ENCODE peak calls at places on chromosomes 16 and 17, in four cellular contexts. U, P, S and I are unnamed samples.

GRCh38 chr16:75820672-75821071 is 94.4 kb upstream of the CPHXL start:
- DNase-seq in S (no peak), P (no peak), U (no peak), I (no peak)

GRCh38 chr17:22671110-22671509 is 978.8 kb downstream of the KCNJ18 start:
- DNase-seq in S (no peak), U (no peak), P (no peak), I (no peak)

GRCh38 chr16:27083861-27084261 is 17.1 kb downstream of the C16orf82 start:
- DNase-seq in U (no peak), P (peak), S (no peak), I (peak)

GRCh38 chr16:50368410-50369132 is at the start of gene BRD7:
- DNase-seq in U (peak), S (no peak), P (peak), I (peak)

GRCh38 chr17:29982991-29983390 is 41.6 kb downstream of the EFCAB5 start:
- DNase-seq in P (no peak), U (no peak), S (no peak), I (no peak)

GRCh38 chr17:42472709-42473521 is 14.2 kb downstream of the ATP6V0A1 start:
- DNase-seq in U (no peak), P (no peak), S (no peak), I (no peak)

GRCh38 chr17:7014995-7015586 is 2.7 kb downstream of the RNASEK start:
- DNase-seq in U (no peak), P (no peak), S (peak), I (no peak)

GRCh38 chr17:40345161-40346034 is 19.1 kb downstream of the GJD3 start:
- DNase-seq in P (peak), U (peak), S (no peak), I (peak)

GRCh38 chr16:58426095-58426494 is 33.8 kb downstream of the GINS3 start:
- DNase-seq in P (no peak), U (no peak), S (peak), I (no peak)

GRCh38 chr17:56309897-56310296 is 156.6 kb downstream of the ANKFN1 start:
- DNase-seq in P (no peak), U (no peak), S (no peak), I (no peak)

GRCh38 chr16:88706965-88707871 is 915 bp downstream of the CTU2 start:
- DNase-seq in U (no peak), P (no peak), S (no peak), I (no peak)

GRCh38 chr17:5526821-5527598 is 40.6 kb downstream of the MIS12 start:
- DNase-seq in S (no peak), P (peak), U (peak), I (no peak)

GRCh38 chr17:18084256-18084655 is 3.5 kb upstream of the DRG2 start:
- DNase-seq in P (no peak), S (no peak), U (no peak), I (no peak)

GRCh38 chr16:3611145-3611977 is at the start of gene SLX4:
- DNase-seq in U (peak), P (peak), S (no peak), I (peak)

GRCh38 chr17:16551878-16552636 is 16.9 kb downstream of the ZNF287 start:
- DNase-seq in P (no peak), U (no peak), S (no peak), I (no peak)

GRCh38 chr17:980406-981291 is 1.1 kb upstream of the NXN start:
- DNase-seq in U (peak), S (peak), P (peak), I (peak)

GRCh38 chr17:978110-979093 is 1.2 kb downstream of the NXN start:
- DNase-seq in S (no peak), P (peak), U (no peak), I (peak)

GRCh38 chr17:979539-980405 is at the start of gene NXN:
- DNase-seq in P (peak), S (no peak), U (peak), I (peak)

GRCh38 chr17:979211-979538 is 401 bp downstream of the NXN start:
- DNase-seq in P (no peak), S (no peak), U (no peak), I (no peak)

DNA sequence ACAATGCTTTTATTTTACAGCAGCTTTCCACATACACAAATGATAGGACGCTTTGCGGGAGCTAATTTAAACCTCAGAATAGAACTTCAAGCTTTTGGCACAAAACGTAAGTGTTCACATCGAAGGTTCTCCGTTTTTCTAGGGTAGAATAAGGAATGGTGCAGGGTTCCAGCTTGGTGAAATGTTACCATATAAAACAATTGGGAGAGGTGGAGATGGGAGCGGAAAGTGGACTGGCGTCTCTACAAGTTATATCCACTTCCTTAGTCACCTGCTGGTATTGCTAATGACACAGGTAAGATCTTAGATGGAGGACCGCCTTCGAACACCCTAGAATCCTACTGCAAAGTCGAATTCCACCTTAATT is 1.7 kb upstream of the NXN start:
- DNase-seq in U (no peak), S (no peak), P (no peak), I (no peak)
- TF ChIP-seq CTCF in U (no peak), S (no peak), P (no peak), I (no peak)

DNA sequence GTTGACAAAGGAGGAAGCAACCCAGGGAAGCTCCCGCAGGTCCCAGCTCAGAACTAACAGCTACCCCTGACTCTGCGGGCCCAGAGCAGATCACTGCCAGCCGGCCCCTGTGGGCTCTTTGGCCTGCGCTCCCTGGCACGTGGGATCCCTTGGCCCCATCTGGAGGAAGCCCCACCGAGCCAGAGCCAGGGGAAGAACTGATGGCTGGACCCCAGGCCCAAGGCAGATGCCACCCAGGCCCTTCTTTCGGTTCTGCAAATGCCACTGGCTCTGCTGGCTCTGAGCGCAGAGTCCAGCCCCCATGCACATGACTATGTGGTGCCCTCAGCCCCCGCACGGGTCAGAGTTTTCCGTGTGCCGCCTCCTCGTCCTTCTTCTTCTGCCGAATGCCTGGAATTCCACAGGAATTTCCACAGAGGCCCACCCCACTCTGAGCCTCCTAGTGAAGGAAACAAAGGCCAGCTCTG is 35.8 kb upstream of the SNN start:
- DNase-seq in P (no peak), S (no peak), U (peak), I (no peak)
- TF ChIP-seq ETV6 in P (no peak), S (no peak), U (no peak), I (no peak)

DNA sequence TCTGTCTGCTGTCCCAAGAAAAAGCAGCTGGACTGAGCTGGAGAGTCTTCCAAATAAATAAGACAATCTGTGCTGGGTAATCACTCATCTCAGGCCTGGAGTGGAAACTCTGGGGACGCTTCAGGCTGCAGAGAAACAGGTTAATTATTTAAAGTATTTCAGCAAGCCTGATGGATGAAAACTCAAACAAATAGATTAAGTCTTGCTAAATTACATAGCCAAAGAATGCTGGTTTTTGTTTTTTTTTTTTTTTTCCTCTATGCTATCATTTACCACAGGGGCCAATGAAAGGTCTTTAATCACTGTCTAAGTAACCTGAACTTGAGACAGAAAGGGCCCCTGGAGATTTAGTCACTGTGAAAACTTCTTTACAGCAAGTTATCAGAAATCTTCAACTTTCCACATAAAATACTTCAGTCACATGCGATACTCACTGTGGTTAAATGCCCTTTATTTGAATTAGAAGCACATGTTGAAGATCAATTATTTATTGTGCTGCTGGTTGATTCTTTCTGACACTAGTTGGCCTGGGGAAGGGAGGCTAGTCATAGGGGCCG is 30.9 kb upstream of the KCNJ2 start:
- DNase-seq in P (no peak), U (no peak), S (no peak), I (no peak)
- TF ChIP-seq CTCF in P (no peak), U (no peak), S (no peak), I (no peak)

GRCh38 chr16:4687416-4687815 is 5.9 kb upstream of the NUDT16L1 start:
- DNase-seq in P (no peak), U (no peak), S (no peak), I (no peak)

GRCh38 chr16:4685776-4686496 is 7.4 kb upstream of the NUDT16L1 start:
- DNase-seq in P (no peak), S (no peak), U (no peak), I (no peak)

GRCh38 chr16:4685292-4685691 is 8.1 kb upstream of the NUDT16L1 start:
- DNase-seq in S (no peak), U (no peak), P (no peak), I (no peak)

GRCh38 chr16:4687946-4688673 is 5.3 kb upstream of the NUDT16L1 start:
- DNase-seq in P (no peak), S (no peak), U (no peak), I (no peak)

DNA sequence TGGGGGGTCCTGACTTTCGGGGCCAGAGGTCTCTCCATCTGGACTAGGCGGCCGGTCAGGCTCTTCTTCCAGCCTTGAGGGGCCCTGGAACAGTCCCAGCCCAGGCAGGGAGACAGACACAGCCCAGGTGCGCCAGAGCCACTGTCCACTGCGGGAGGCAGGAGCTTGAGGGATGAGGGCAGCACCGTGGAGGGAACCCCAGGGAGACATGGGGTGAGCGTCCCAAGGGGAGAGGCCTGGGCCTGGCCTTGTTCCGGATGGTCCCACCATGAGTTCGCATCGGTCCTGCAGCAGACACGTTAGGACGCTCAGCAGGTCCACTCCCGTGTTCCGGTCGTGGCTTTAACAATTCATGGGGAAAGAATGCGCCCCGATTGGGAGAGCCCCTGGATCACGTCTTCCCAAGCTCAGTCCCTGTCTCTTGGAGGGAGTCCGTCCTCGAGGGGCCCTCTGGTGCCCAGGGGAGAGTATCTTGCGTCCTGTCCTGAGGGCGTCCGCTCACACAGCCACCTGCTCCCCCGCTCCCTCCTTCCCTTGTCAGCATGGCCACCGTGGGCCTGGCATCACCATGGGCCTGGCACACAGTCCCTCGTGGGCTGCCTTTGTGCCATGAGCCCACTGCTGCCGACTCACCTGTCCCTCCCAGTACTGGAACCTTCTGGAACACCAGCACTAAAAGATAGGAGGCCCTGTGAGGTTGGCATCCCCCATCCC is 6.7 kb upstream of the NUDT16L1 start:
- DNase-seq in U (no peak), P (no peak), S (no peak), I (no peak)
- TF ChIP-seq ETV6 in U (no peak), P (no peak), S (no peak), I (no peak)

DNA sequence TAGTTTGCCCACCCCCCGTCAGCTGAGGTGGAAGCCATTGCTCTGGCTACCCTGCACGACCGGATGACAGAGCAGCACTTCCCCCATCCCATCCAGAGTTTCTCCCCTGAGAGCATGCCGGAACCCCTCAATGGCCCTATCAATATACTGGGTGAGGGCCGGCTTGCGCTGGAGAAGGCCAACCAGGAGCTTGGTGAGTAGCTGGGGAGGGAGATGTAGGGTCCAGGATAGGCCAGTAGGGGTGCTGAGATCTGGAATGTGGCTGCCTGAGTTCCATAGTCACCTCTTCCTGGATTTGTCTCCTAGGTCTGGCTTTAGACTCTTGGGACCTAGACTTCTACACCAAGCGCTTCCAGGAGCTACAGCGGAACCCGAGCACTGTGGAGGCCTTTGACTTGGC is 6.4 kb downstream of the PFAS start:
- DNase-seq in P (no peak), U (peak), S (no peak), I (no peak)
- TF ChIP-seq CTCF in P (no peak), U (no peak), S (no peak), I (no peak)

DNA sequence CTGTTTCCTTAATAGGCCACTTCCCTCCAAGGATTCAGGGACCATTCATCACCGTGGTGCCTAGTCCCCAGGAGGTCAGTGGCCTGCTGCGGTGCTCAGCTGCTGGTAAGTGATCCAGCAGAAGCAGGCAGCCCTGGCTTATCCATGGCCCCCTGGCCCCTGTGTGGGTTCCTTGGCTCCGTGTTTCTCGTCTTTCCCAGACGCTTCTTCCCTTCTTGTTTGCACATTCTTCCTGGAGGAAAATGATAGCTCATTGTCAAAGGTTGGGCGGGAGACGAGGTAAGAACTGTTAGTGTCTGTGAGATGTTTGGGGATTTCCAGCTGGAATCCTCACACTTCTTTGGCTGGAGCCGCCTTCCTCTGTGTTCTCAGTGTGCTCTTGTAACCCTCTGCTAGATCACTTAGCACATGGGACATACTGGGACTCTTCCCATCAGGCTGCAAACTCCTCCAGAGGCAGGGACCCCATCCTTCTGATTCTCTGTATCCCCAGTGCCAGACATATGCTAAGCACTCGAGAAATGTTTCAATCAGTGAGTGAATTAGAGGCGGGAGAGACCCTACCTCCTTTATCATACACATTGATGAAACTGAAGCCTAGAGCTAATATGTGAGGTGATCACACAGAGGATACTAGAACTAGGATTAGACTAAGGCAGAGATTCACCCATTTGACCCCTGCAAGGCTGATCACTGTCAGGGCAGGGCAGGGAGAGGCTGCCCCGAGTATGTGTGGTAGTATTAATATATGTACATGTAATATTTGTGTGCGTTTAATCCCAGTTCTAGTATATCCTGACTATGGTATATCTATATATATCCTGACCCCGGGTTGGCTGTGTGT is 75.7 kb upstream of the TBX2 start:
- DNase-seq in U (no peak), P (no peak), S (no peak), I (no peak)
- TF ChIP-seq ETV6 in U (no peak), P (no peak), S (no peak), I (no peak)

DNA sequence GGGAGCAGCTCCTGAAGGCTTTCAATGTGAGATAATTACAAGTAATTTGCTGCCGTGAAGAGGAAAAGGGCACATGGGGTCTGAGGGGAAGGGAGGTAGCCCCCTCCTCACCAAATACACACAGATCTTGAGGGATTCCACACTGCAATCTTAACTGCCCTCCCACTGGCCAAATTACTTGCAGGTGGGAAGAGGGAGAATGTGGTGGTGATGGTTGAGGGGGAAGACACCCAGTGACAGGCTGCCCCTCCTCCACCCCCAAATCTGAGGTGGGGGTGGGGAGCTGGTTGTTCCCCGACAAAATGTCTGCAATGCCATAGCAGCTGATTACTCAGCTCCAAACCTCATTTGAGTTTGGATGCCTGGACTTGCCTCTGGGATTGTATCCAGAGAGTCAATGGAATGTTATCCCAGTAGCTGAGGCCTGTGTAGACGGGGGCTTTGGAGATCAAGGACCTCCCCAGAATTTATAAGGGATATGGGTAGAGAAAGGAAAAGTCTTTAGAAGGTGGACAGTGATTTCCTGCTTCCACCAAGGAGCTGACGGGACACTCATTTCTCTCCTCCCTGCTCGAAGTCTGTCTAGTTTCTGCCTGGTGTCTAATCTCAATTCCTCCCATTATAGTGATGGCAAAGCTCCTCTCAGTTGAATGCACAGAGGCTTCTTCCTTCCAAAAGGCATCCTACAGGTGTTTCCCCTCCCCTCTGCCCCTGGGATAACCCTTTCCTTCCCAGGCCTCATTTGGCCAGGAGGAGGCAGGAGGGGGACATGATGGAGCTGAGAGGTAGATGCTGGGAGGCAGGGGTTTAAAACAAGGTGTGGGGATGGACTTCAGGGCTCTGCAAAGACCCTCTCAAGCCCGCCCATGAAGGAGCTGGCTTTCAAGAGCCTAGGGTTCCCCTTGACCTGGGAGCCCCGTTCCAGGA is 8.7 kb downstream of the DLX4 start:
- DNase-seq in P (peak), U (no peak), S (no peak), I (peak)
- TF ChIP-seq CTCF in P (no peak), U (no peak), S (no peak), I (no peak)

GRCh38 chr17:2083613-2084128 is 28.8 kb downstream of the HIC1 start:
- DNase-seq in S (peak), U (peak), P (peak), I (no peak)
- TF ChIP-seq ETV6 in S (peak), U (no peak), P (no peak), I (no peak)

GRCh38 chr17:1522626-1523025 is 6.2 kb upstream of the INPP5K start:
- DNase-seq in S (no peak), U (no peak), P (no peak), I (no peak)

GRCh38 chr17:1518410-1518809 is 2.0 kb upstream of the INPP5K start:
- DNase-seq in S (no peak), U (no peak), P (no peak), I (no peak)

GRCh38 chr17:1516403-1517161 is at the start of gene INPP5K:
- DNase-seq in S (peak), P (peak), U (peak), I (peak)

GRCh38 chr17:1519678-1520077 is 3.3 kb upstream of the INPP5K start:
- DNase-seq in U (no peak), S (no peak), P (no peak), I (no peak)

DNA sequence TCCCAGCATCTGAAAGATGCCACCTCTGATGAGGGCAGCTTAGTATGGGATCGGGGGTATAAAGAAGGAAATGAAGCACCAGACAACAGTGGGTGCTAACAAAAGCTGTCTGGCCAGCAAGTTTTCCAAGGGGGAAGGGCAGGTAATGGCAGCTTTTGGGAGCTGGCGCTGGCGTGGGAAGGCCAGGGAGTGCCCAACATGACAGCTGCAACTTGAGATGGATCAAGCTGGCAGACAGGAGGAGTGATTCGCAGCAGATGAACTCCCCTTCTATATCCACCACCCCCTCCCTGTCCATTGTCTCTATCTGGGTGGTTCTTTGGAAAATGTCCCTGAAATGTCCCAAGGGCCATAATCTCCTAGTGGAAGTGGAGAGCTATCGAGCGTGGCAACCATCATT is 4.7 kb upstream of the INPP5K start:
- DNase-seq in U (no peak), P (no peak), S (no peak), I (no peak)
- TF ChIP-seq CTCF in U (no peak), P (no peak), S (no peak), I (no peak)